ENCODE peak calls at places on chromosome 20, in nine cellular contexts. Q is uterus, Z is body of pancreas, J is kidney epithelial cell, D is brain microvascular endothelial cell, L is astrocyte of the spinal cord, T is lung, F is small intestine, O is dorsolateral prefrontal cortex. P is an unnamed sample.

GRCh38 chr20:9510926-9511325 is 3.5 kb upstream of the LAMP5 start:
- DNase-seq in Q (no peak), Z (no peak), J (no peak), D (no peak), L (no peak), T (no peak), F (no peak), O (no peak), P (no peak)

GRCh38 chr20:41365785-41366545 is 653 bp downstream of the EMILIN3 start:
- DNase-seq in Q (no peak), Z (no peak), J (no peak), D (no peak), L (no peak), T (no peak), F (no peak), O (peak; percentile 25), P (peak; percentile 44)

GRCh38 chr20:35742741-35743523 is 872 bp upstream of the RBM39 start:
- DNase-seq in Q (no peak), Z (no peak), J (no peak), D (no peak), L (peak; percentile 53), T (no peak), F (peak; percentile 75), O (no peak), P (peak; percentile 34)

GRCh38 chr20:36881331-36881730 is 5.4 kb downstream of the TLDC2 start:
- DNase-seq in Q (no peak), Z (no peak), J (no peak), D (no peak), L (no peak), T (no peak), F (no peak), O (no peak), P (no peak)

GRCh38 chr20:44092551-44093248 is 94.3 kb downstream of the JPH2 start:
- DNase-seq in Q (no peak), Z (no peak), J (no peak), D (peak; percentile 44), L (peak; percentile 58), T (no peak), F (peak; percentile 21), O (no peak), P (peak; percentile 70)

GRCh38 chr20:2405693-2406065 is 25.0 kb downstream of the TGM6 start:
- DNase-seq in Q (no peak), Z (no peak), J (no peak), D (no peak), L (no peak), T (no peak), F (no peak), O (no peak), P (no peak)

GRCh38 chr20:13822459-13822858 is 37.6 kb downstream of the NDUFAF5 start:
- DNase-seq in Q (no peak), Z (no peak), J (no peak), D (no peak), L (no peak), T (no peak), F (no peak), O (no peak), P (no peak)

GRCh38 chr20:3744806-3745685 is 12.6 kb downstream of the HSPA12B start:
- DNase-seq in Q (peak; percentile 67), Z (peak; percentile 83), J (no peak), D (peak; percentile 13), L (peak; percentile 59), T (peak; percentile 88), F (peak; percentile 89), O (no peak), P (peak; percentile 84)

GRCh38 chr20:53279735-53280134 is 307.6 kb downstream of the TSHZ2 start:
- DNase-seq in Q (no peak), Z (no peak), J (no peak), D (no peak), L (no peak), T (no peak), F (no peak), O (no peak), P (no peak)

GRCh38 chr20:34582221-34582620 is 23.7 kb downstream of the MAP1LC3A start:
- DNase-seq in Q (no peak), Z (no peak), J (no peak), D (no peak), L (no peak), T (no peak), F (no peak), O (no peak), P (no peak)

GRCh38 chr20:56420940-56421688 is 9.1 kb downstream of the CASS4 start:
- DNase-seq in Q (no peak), Z (no peak), J (no peak), D (no peak), L (no peak), T (no peak), F (no peak), O (no peak), P (no peak)

GRCh38 chr20:9256359-9256758 is 187.5 kb downstream of the PLCB4 start:
- DNase-seq in Q (no peak), Z (no peak), J (no peak), D (no peak), L (no peak), T (no peak), F (no peak), O (peak; percentile 24), P (no peak)

GRCh38 chr20:7650481-7650880 is 289.8 kb downstream of the HAO1 start:
- DNase-seq in Q (no peak), Z (no peak), J (no peak), D (peak; percentile 29), L (peak; percentile 74), T (no peak), F (no peak), O (no peak), P (peak; percentile 36)

GRCh38 chr20:51450984-51451383 is 91.5 kb downstream of the NFATC2 start:
- DNase-seq in Q (no peak), Z (no peak), J (no peak), D (no peak), L (no peak), T (no peak), F (no peak), O (no peak), P (no peak)

GRCh38 chr20:17609978-17610377 is 40.1 kb downstream of the DSTN start:
- DNase-seq in Q (no peak), Z (no peak), J (no peak), D (no peak), L (no peak), T (no peak), F (no peak), O (no peak), P (no peak)

GRCh38 chr20:47782920-47783552 is 2.2 kb downstream of the SULF2 start:
- DNase-seq in Q (no peak), Z (no peak), J (no peak), D (no peak), L (no peak), T (no peak), F (peak; percentile 28), O (no peak), P (no peak)
- H3K4me3 ChIP-seq in Q (no peak overlapping the region), Z (no peak overlapping the region), J (no peak overlapping the region), D (no peak overlapping the region), L (no peak overlapping the region), T (no peak overlapping the region), F (no peak overlapping the region), O (no peak overlapping the region), P (no peak overlapping the region)

DNA sequence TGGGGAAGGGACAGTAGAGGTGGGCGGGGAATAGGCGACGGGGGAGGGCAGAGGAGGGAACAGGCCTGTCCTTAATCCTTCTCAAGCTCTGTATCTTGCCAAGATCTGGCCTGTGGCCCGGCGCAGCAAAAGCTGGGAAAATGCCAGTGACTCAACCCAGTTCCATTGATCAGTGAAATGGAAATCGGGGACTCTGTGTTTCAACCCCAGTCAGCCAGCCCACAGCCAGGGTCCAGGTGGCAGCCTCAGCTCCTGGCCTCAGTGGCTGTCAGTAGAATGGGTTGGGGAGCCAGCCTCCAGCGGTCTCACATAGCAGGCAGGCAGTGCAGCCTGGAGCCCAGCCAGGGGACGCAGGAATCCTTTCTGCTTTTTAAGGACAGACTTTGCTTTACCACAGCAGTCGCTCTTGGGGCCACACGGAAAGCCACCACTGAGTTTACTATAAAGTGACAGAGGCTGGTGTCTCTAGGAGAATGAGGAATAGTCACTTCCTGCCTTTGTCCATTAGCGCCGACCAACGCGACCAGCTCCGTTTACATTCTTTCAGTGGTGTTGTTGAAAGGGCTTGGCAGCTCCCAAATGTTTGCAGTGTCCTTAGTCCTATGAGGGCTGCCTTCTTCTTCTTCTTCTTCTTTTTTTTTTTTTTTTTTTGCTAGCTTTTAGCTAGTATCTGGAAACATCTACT is 128.1 kb downstream of the RIN2 start:
- DNase-seq in Q (peak; percentile 33), Z (peak; percentile 57), J (no peak), D (peak; percentile 16), L (no peak), T (peak; percentile 35), F (peak; percentile 90), O (peak; percentile 41), P (peak; percentile 21)
- H3K4me3 ChIP-seq in Q (no peak overlapping the region), Z (no peak overlapping the region), J (no peak overlapping the region), D (no peak overlapping the region), L (no peak overlapping the region), T (peak overlapping the region; percentile 44), F (peak overlapping the region; percentile 34), O (peak overlapping the region; percentile 45), P (no peak overlapping the region)

GRCh38 chr20:63176448-63177133 is 39.3 kb downstream of the YTHDF1 start:
- DNase-seq in Q (no peak), Z (no peak), J (no peak), D (no peak), L (no peak), T (no peak), F (no peak), O (no peak), P (no peak)

GRCh38 chr20:63178445-63178818 is 37.5 kb downstream of the YTHDF1 start:
- DNase-seq in Q (no peak), Z (no peak), J (no peak), D (no peak), L (no peak), T (no peak), F (no peak), O (no peak), P (no peak)

GRCh38 chr20:63177134-63177784 is 38.7 kb downstream of the YTHDF1 start:
- DNase-seq in Q (no peak), Z (no peak), J (no peak), D (no peak), L (no peak), T (no peak), F (no peak), O (peak; percentile 76), P (no peak)

GRCh38 chr20:63178889-63179751 is 36.8 kb downstream of the YTHDF1 start:
- DNase-seq in Q (no peak), Z (peak; percentile 26), J (no peak), D (no peak), L (no peak), T (no peak), F (peak; percentile 8), O (peak; percentile 80), P (peak; percentile 46)

GRCh38 chr20:63177785-63178444 is 38.0 kb downstream of the YTHDF1 start:
- DNase-seq in Q (no peak), Z (no peak), J (no peak), D (no peak), L (no peak), T (no peak), F (no peak), O (no peak), P (no peak)
- H3K4me3 ChIP-seq in Q (no peak overlapping the region), Z (no peak overlapping the region), J (no peak overlapping the region), D (no peak overlapping the region), L (no peak overlapping the region), T (no peak overlapping the region), F (no peak overlapping the region), O (peak overlapping the region; percentile 59), P (peak overlapping the region; percentile 8)

DNA sequence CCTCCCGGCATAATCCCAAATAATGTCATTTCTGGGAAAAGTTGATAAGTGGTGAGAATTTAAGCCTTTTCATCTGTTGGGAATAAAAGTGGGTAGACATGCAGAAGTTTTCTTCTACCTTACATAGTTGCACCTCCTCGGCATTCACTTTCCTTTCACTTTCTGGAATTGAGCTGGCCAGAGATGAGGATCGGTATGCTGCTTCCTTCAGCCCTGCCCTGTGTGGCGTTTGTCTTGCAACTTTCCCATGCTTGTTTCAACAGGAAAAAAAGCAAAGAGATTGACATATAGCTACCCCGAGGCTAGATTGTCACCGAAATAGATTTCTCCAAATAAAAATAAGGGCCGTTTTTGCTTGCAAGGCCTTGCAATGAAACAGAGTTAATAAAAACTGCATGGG is 65.8 kb upstream of the JAG1 start:
- DNase-seq in Q (no peak), Z (peak; percentile 22), J (no peak), D (no peak), L (no peak), T (no peak), F (peak; percentile 56), O (no peak), P (peak; percentile 38)
- H3K4me3 ChIP-seq in Q (no peak overlapping the region), Z (no peak overlapping the region), J (no peak overlapping the region), D (peak overlapping the region; percentile 5), L (no peak overlapping the region), T (no peak overlapping the region), F (no peak overlapping the region), O (no peak overlapping the region), P (no peak overlapping the region)